ENCODE peak calls at places on chromosomes 16 and 17, in ten cellular contexts. P, O, Y, Q, Z, M, E, X, F and D are unnamed samples.

GRCh38 chr16:86519649-86520316 is 9.5 kb downstream of the FOXF1 start:
- DNase-seq in Q (peak), X (peak), M (peak), O (peak), F (peak), Y (peak), P (peak), Z (no peak), E (peak), D (peak)

GRCh38 chr16:88014954-88015805 is 63.9 kb downstream of the BANP start:
- DNase-seq in E (no peak), O (no peak), M (no peak), Q (no peak), P (no peak), Z (no peak), Y (no peak), F (no peak), X (no peak), D (no peak)

GRCh38 chr17:11644265-11645212 is 46.3 kb downstream of the DNAH9 start:
- DNase-seq in P (peak), O (peak), Y (peak), M (peak), Z (no peak), X (peak), Q (peak), F (peak), E (peak), D (peak)

GRCh38 chr17:74085434-74085833 is 118.0 kb upstream of the RPL38 start:
- DNase-seq in E (no peak), O (no peak), M (no peak), P (no peak), X (peak), Z (no peak), Q (no peak), F (no peak), Y (no peak), D (no peak)

GRCh38 chr17:59330314-59330942 is 1.0 kb upstream of the YPEL2 start:
- DNase-seq in Y (no peak), P (no peak), E (peak), Z (no peak), Q (peak), M (peak), O (no peak), X (no peak), F (no peak), D (no peak)

GRCh38 chr17:29115906-29116651 is 64.1 kb downstream of the MYO18A start:
- DNase-seq in Q (peak), F (no peak), Z (no peak), M (no peak), E (peak), Y (no peak), X (peak), P (peak), O (peak), D (peak)

GRCh38 chr16:86882586-86883280 is 304.4 kb downstream of the FOXL1 start:
- DNase-seq in Y (peak), E (peak), O (no peak), X (no peak), Q (no peak), M (peak), Z (peak), P (no peak), F (no peak), D (no peak)

GRCh38 chr17:50615818-50616217 is 18.9 kb upstream of the ABCC3 start:
- DNase-seq in Q (no peak), F (no peak), M (no peak), E (no peak), O (no peak), Z (no peak), X (no peak), Y (no peak), P (no peak), D (no peak)

GRCh38 chr17:38544175-38544838 is 61.4 kb downstream of the SRCIN1 start:
- DNase-seq in O (no peak), Q (no peak), P (no peak), M (no peak), X (no peak), Z (no peak), F (no peak), Y (no peak), E (no peak), D (no peak)

GRCh38 chr17:7394452-7395191 is at the start of gene PLSCR3:
- DNase-seq in O (peak), X (no peak), Z (peak), F (peak), Y (peak), E (peak), M (peak), Q (peak), P (peak), D (peak)
- TF ChIP-seq CTCF in O (peak), X (peak), Z (peak), F (no peak), Y (peak), E (peak), M (peak), Q (peak), P (peak), D (peak)

DNA sequence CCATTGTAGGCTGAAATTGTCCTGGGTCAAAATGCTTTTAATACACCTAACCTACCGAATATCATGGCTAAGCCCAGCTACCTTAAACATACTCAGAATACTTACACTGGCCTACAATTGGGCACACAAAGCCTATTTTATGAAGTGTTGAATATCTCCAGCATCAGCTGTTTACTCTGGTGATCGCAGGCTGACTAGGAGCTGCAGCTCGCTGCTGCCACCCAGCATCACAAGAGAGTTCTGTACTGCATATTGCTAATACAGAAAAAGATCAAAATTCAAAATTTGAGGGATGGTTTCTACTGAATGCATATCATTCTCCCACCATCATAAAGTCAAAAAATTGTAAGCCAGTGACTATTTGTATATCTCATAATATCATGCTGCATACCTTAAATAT is 55.3 kb downstream of the ULK2 start:
- DNase-seq in Q (no peak), P (no peak), M (no peak), Z (no peak), X (no peak), E (no peak), F (no peak), O (no peak), Y (no peak), D (no peak)
- TF ChIP-seq CTCF in Q (no peak), P (no peak), M (no peak), Z (peak), X (peak), E (no peak), F (no peak), O (peak), Y (peak), D (no peak)

GRCh38 chr17:44628234-44629188 is 27.8 kb upstream of the MEIOC start:
- DNase-seq in P (peak), F (no peak), Y (no peak), E (peak), Z (no peak), O (no peak), X (no peak), Q (no peak), M (no peak), D (peak)
- TF ChIP-seq CTCF in P (no peak), F (no peak), Y (peak), E (no peak), Z (no peak), O (no peak), X (no peak), Q (no peak), M (no peak), D (no peak)

GRCh38 chr16:22721497-22722100 is 92.4 kb upstream of the HS3ST2 start:
- DNase-seq in X (no peak), Q (no peak), Y (no peak), F (no peak), P (no peak), Z (no peak), M (no peak), O (no peak), E (no peak), D (no peak)
- TF ChIP-seq CTCF in X (no peak), Q (no peak), Y (no peak), F (no peak), P (no peak), Z (no peak), M (no peak), O (no peak), E (no peak), D (no peak)

GRCh38 chr16:30900588-30900987 is 4.2 kb downstream of the CTF1 start:
- DNase-seq in O (no peak), Y (no peak), X (no peak), Q (no peak), E (no peak), Z (no peak), M (no peak), P (no peak), F (no peak), D (no peak)
- TF ChIP-seq CTCF in O (no peak), Y (no peak), X (no peak), Q (no peak), E (no peak), Z (no peak), M (no peak), P (no peak), F (no peak), D (no peak)

GRCh38 chr17:68600881-68601564 is at the start of gene FAM20A:
- DNase-seq in Y (no peak), X (no peak), Z (no peak), P (no peak), E (peak), M (no peak), O (no peak), Q (peak), F (peak), D (peak)
- TF ChIP-seq CTCF in Y (no peak), X (no peak), Z (no peak), P (no peak), E (no peak), M (no peak), O (no peak), Q (no peak), F (no peak), D (no peak)

GRCh38 chr17:68329331-68329730 is 38.0 kb downstream of the ARSG start:
- DNase-seq in F (no peak), Z (no peak), M (no peak), X (no peak), O (no peak), P (no peak), Y (no peak), E (no peak), Q (no peak), D (no peak)
- TF ChIP-seq CTCF in F (no peak), Z (no peak), M (no peak), X (no peak), O (no peak), P (no peak), Y (no peak), E (no peak), Q (no peak), D (no peak)

DNA sequence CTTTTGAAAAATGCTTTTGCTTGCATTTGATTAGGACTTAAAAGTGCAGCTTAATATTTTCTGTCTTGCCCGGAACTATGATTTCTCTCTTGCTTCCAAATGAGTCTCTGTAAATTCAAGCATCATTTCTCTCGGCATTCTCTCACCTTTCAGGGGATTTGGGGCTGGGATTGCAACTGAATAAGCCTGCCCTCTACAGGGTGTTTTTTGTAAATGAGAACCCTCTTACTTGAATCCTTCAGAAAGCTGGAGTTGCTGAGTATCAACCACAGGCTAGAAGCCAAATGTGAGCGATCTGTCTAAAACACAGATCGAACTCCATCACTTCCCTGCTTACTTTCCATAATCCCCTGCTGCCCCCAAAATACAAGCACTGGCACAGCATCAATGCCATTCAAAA is 234.6 kb downstream of the TMEM114 start:
- DNase-seq in X (no peak), Z (no peak), E (no peak), M (no peak), F (no peak), P (no peak), Y (no peak), Q (no peak), O (no peak), D (no peak)
- TF ChIP-seq CTCF in X (peak), Z (no peak), E (no peak), M (no peak), F (no peak), P (no peak), Y (no peak), Q (no peak), O (no peak), D (no peak)